ENCODE peak calls at places on chromosome 15, in four cellular contexts. One of them, this sample, is unnamed.

GRCh38 chr15:78204351-78205309 is 29.7 kb downstream of the ACSBG1 start:
- DNase-seq in IMR-90: no peak
- DNase-seq in stomach: peak
- DNase-seq in nephron progenitor cell: no peak
- DNase-seq in this sample: peak

GRCh38 chr15:29034151-29034550 is 148.4 kb downstream of the APBA2 start:
- DNase-seq in IMR-90: peak
- DNase-seq in stomach: no peak
- DNase-seq in nephron progenitor cell: no peak
- DNase-seq in this sample: no peak

GRCh38 chr15:68400066-68400456 is 31.9 kb downstream of the ITGA11 start:
- DNase-seq in IMR-90: no peak
- DNase-seq in stomach: no peak
- DNase-seq in nephron progenitor cell: no peak
- DNase-seq in this sample: no peak

GRCh38 chr15:23566070-23567050 is 886 bp downstream of the MKRN3 start:
- DNase-seq in IMR-90: no peak
- DNase-seq in stomach: no peak
- DNase-seq in nephron progenitor cell: no peak
- DNase-seq in this sample: peak

GRCh38 chr15:88014492-88014891 is 242.0 kb downstream of the NTRK3 start:
- DNase-seq in IMR-90: no peak
- DNase-seq in stomach: no peak
- DNase-seq in nephron progenitor cell: no peak
- DNase-seq in this sample: no peak

GRCh38 chr15:71455107-71455506 is 339.8 kb downstream of the THSD4 start:
- DNase-seq in IMR-90: peak
- DNase-seq in stomach: no peak
- DNase-seq in nephron progenitor cell: no peak
- DNase-seq in this sample: no peak

GRCh38 chr15:38129531-38130199 is 123.0 kb upstream of the SPRED1 start:
- DNase-seq in IMR-90: peak
- DNase-seq in stomach: peak
- DNase-seq in nephron progenitor cell: no peak
- DNase-seq in this sample: peak

GRCh38 chr15:40930430-40931299 is 1.5 kb downstream of the DLL4 start:
- DNase-seq in IMR-90: peak
- DNase-seq in stomach: no peak
- DNase-seq in nephron progenitor cell: peak
- DNase-seq in this sample: peak

GRCh38 chr15:60457985-60458384 is 21.0 kb downstream of the ICE2 start:
- DNase-seq in IMR-90: no peak
- DNase-seq in stomach: no peak
- DNase-seq in nephron progenitor cell: no peak
- DNase-seq in this sample: no peak

GRCh38 chr15:40847225-40847961 is 3.5 kb downstream of the SPINT1 start:
- DNase-seq in IMR-90: peak
- DNase-seq in stomach: peak
- DNase-seq in nephron progenitor cell: peak
- DNase-seq in this sample: peak

GRCh38 chr15:62848631-62849050 is 193.9 kb upstream of the TPM1 start:
- DNase-seq in IMR-90: peak
- DNase-seq in stomach: no peak
- DNase-seq in nephron progenitor cell: no peak
- DNase-seq in this sample: peak

GRCh38 chr15:25175789-25176615 is 221.2 kb downstream of the SNRPN start:
- DNase-seq in IMR-90: no peak
- DNase-seq in stomach: peak
- DNase-seq in nephron progenitor cell: no peak
- DNase-seq in this sample: no peak

GRCh38 chr15:58240191-58240932 is 102.2 kb downstream of the AQP9 start:
- DNase-seq in IMR-90: no peak
- DNase-seq in stomach: no peak
- DNase-seq in nephron progenitor cell: no peak
- DNase-seq in this sample: no peak

GRCh38 chr15:48645558-48646330 is at the start of gene FBN1:
- DNase-seq in IMR-90: peak
- DNase-seq in stomach: peak
- DNase-seq in nephron progenitor cell: peak
- DNase-seq in this sample: peak

GRCh38 chr15:66745530-66746230 is 43.6 kb downstream of the SMAD6 start:
- DNase-seq in IMR-90: no peak
- DNase-seq in stomach: no peak
- DNase-seq in nephron progenitor cell: no peak
- DNase-seq in this sample: no peak

GRCh38 chr15:98658831-98659699 is 10.7 kb downstream of the IGF1R start:
- DNase-seq in IMR-90: peak
- DNase-seq in stomach: no peak
- DNase-seq in nephron progenitor cell: peak
- DNase-seq in this sample: peak

GRCh38 chr15:76976572-76977270 is 18.2 kb upstream of the PSTPIP1 start:
- DNase-seq in IMR-90: no peak
- DNase-seq in stomach: no peak
- DNase-seq in nephron progenitor cell: no peak
- DNase-seq in this sample: no peak

GRCh38 chr15:76974456-76975083 is 20.4 kb upstream of the PSTPIP1 start:
- DNase-seq in IMR-90: no peak
- DNase-seq in stomach: no peak
- DNase-seq in nephron progenitor cell: no peak
- DNase-seq in this sample: no peak

GRCh38 chr15:76973906-76974305 is 21.0 kb upstream of the PSTPIP1 start:
- DNase-seq in IMR-90: no peak
- DNase-seq in stomach: no peak
- DNase-seq in nephron progenitor cell: no peak
- DNase-seq in this sample: no peak

GRCh38 chr15:76972420-76973361 is 22.2 kb upstream of the PSTPIP1 start:
- DNase-seq in IMR-90: peak
- DNase-seq in stomach: no peak
- DNase-seq in nephron progenitor cell: no peak
- DNase-seq in this sample: peak

DNA sequence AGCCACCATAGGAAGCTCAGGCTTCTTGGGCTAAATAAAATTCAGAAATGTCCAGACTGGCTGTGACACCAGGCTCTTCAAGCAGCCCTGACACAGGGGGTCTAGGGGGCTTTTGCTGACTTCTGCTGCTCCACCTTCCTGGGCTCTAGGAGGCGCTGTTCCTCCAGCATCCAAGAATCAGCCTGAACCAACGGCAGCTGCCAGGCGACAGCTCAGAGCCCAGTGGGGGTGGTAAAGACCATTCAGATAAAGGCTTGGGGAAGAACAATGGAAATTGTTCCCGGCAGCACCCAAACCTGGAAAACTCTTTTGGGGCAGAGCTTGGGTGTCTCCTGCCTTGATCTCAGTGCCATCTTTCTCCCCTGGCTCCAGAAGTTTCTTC is 21.6 kb upstream of the PSTPIP1 start:
- DNase-seq in IMR-90: peak
- DNase-seq in stomach: no peak
- DNase-seq in nephron progenitor cell: peak
- DNase-seq in this sample: peak
- TF ChIP-seq CTCF in IMR-90: peak
- TF ChIP-seq CTCF in stomach: no peak
- TF ChIP-seq CTCF in nephron progenitor cell: peak
- TF ChIP-seq CTCF in this sample: peak

GRCh38 chr15:80186066-80186465 is 33.3 kb downstream of the FAH start:
- DNase-seq in IMR-90: no peak
- DNase-seq in stomach: no peak
- DNase-seq in nephron progenitor cell: no peak
- DNase-seq in this sample: no peak

GRCh38 chr15:80182611-80183210 is 29.9 kb downstream of the FAH start:
- DNase-seq in IMR-90: peak
- DNase-seq in stomach: no peak
- DNase-seq in nephron progenitor cell: no peak
- DNase-seq in this sample: peak

GRCh38 chr15:80185152-80185551 is 32.4 kb downstream of the FAH start:
- DNase-seq in IMR-90: no peak
- DNase-seq in stomach: no peak
- DNase-seq in nephron progenitor cell: no peak
- DNase-seq in this sample: no peak

GRCh38 chr15:80183291-80183690 is 30.5 kb downstream of the FAH start:
- DNase-seq in IMR-90: no peak
- DNase-seq in stomach: no peak
- DNase-seq in nephron progenitor cell: no peak
- DNase-seq in this sample: no peak

GRCh38 chr15:80183886-80184285 is 31.1 kb downstream of the FAH start:
- DNase-seq in IMR-90: peak
- DNase-seq in stomach: no peak
- DNase-seq in nephron progenitor cell: no peak
- DNase-seq in this sample: peak
- TF ChIP-seq CTCF in IMR-90: no peak
- TF ChIP-seq CTCF in stomach: no peak
- TF ChIP-seq CTCF in nephron progenitor cell: no peak
- TF ChIP-seq CTCF in this sample: peak

GRCh38 chr15:82625136-82625535 is 22.0 kb downstream of the CPEB1 start:
- DNase-seq in IMR-90: no peak
- DNase-seq in stomach: no peak
- DNase-seq in nephron progenitor cell: no peak
- DNase-seq in this sample: no peak

GRCh38 chr15:82624008-82624407 is 23.2 kb downstream of the CPEB1 start:
- DNase-seq in IMR-90: no peak
- DNase-seq in stomach: no peak
- DNase-seq in nephron progenitor cell: no peak
- DNase-seq in this sample: no peak

GRCh38 chr15:82624438-82624837 is 22.7 kb downstream of the CPEB1 start:
- DNase-seq in IMR-90: no peak
- DNase-seq in stomach: no peak
- DNase-seq in nephron progenitor cell: no peak
- DNase-seq in this sample: no peak

DNA sequence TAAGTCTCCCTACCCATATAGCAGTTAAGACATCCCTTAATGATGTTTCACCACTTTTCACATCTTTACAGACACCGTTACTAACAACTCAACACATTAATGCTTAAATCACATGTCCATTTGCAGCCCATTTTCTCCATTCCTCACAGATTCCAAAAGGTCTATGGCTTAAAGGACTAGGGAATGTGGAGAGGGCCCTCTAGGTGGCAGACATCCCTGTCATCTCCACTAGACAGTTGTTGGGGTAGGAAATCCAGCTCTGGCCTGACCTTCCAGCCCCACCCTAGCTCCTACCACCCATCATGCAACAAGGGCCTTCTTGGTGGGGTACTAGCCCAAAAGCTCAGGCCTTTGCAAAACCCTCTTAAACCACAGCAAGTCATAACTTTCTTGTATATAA is 25.2 kb downstream of the CPEB1 start:
- DNase-seq in IMR-90: no peak
- DNase-seq in stomach: no peak
- DNase-seq in nephron progenitor cell: no peak
- DNase-seq in this sample: no peak
- TF ChIP-seq CTCF in IMR-90: no peak
- TF ChIP-seq CTCF in stomach: no peak
- TF ChIP-seq CTCF in nephron progenitor cell: no peak
- TF ChIP-seq CTCF in this sample: peak

GRCh38 chr15:43440721-43441281 is 52.2 kb downstream of the TP53BP1 start:
- DNase-seq in IMR-90: peak
- DNase-seq in stomach: no peak
- DNase-seq in nephron progenitor cell: no peak
- DNase-seq in this sample: peak
- TF ChIP-seq CTCF in IMR-90: peak
- TF ChIP-seq CTCF in stomach: no peak
- TF ChIP-seq CTCF in nephron progenitor cell: no peak
- TF ChIP-seq CTCF in this sample: peak

This sample was measured in fibroblast of villous mesenchyme.